ENCODE peak calls at places on chromosome 20, in four cellular contexts. L, O, J and Z are unnamed samples.

GRCh38 chr20:40276291-40276690 is 412.7 kb downstream of the MAFB start:
- DNase-seq in L (no peak), O (no peak), J (no peak), Z (no peak)

GRCh38 chr20:406200-407096 is 1.7 kb upstream of the RBCK1 start:
- DNase-seq in L (no peak), O (no peak), J (no peak), Z (no peak)

GRCh38 chr20:8587246-8587645 is 455.2 kb downstream of the PLCB1 start:
- DNase-seq in L (no peak), O (no peak), J (peak; percentile 22), Z (no peak)

GRCh38 chr20:43187476-43188233 is 2.1 kb downstream of the PTPRT start:
- DNase-seq in L (peak; percentile 27), O (peak; percentile 72), J (peak; percentile 65), Z (peak; percentile 22)

GRCh38 chr20:41309817-41310216 is 7.7 kb downstream of the ZHX3 start:
- DNase-seq in L (peak; percentile 95), O (no peak), J (no peak), Z (no peak)

GRCh38 chr20:40980828-40981310 is 47.8 kb upstream of the TOP1 start:
- DNase-seq in L (no peak), O (no peak), J (no peak), Z (no peak)

GRCh38 chr20:56411759-56412472 is at the start of gene CASS4:
- DNase-seq in L (peak; percentile 91), O (no peak), J (peak; percentile 91), Z (peak; percentile 59)

GRCh38 chr20:50580016-50580747 is 70.0 kb downstream of the PTPN1 start:
- DNase-seq in L (peak; percentile 43), O (peak; percentile 59), J (no peak), Z (no peak)

GRCh38 chr20:49435639-49436038 is 46.8 kb downstream of the KCNB1 start:
- DNase-seq in L (no peak), O (no peak), J (no peak), Z (no peak)

GRCh38 chr20:37341632-37342031 is 4.3 kb upstream of the SRC start:
- DNase-seq in L (no peak), O (no peak), J (no peak), Z (no peak)

GRCh38 chr20:51828762-51829161 is 26.4 kb upstream of the SALL4 start:
- DNase-seq in L (no peak), O (no peak), J (peak; percentile 6), Z (no peak)

GRCh38 chr20:25279403-25279802 is 31.5 kb downstream of the PYGB start:
- DNase-seq in L (peak; percentile 14), O (no peak), J (no peak), Z (no peak)

GRCh38 chr20:33532753-33533459 is 43.0 kb downstream of the CBFA2T2 start:
- DNase-seq in L (no peak), O (no peak), J (no peak), Z (no peak)

GRCh38 chr20:19816386-19816785 is 58.3 kb downstream of the RIN2 start:
- DNase-seq in L (peak; percentile 19), O (no peak), J (no peak), Z (no peak)

GRCh38 chr20:15814903-15815302 is 758.3 kb downstream of the KIF16B start:
- DNase-seq in L (peak; percentile 25), O (no peak), J (peak; percentile 31), Z (no peak)

GRCh38 chr20:37528442-37529213 is 952 bp upstream of the BLCAP start:
- DNase-seq in L (peak; percentile 41), O (no peak), J (no peak), Z (no peak)

GRCh38 chr20:59025086-59025485 is 5.9 kb downstream of the TUBB1 start:
- DNase-seq in L (no peak), O (no peak), J (no peak), Z (no peak)
- H3K4me3 ChIP-seq in L (no peak overlapping the region), O (no peak overlapping the region), J (no peak overlapping the region), Z (no peak overlapping the region)

DNA sequence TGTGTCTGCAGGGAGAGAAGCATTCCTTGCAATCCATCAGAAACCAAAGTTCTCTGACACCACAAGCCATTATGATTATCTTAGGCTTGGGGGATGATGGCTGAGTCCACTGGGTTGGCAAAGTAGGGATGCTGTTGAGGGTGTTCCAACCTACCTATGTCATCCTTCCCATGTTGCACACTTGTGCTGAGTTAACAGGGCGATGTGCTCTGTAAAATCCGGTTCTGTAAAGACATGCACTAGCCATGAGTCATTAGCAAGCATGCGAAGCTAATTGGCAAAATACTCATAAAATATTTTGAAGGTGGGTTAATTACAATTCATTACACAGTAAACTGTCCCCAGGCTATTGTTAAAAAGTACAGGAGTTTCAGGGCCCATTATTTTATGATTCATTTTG is 115.4 kb downstream of the BMP2 start:
- DNase-seq in L (peak; percentile 77), O (no peak), J (no peak), Z (peak; percentile 90)
- H3K4me3 ChIP-seq in L (no peak overlapping the region), O (no peak overlapping the region), J (no peak overlapping the region), Z (no peak overlapping the region)

DNA sequence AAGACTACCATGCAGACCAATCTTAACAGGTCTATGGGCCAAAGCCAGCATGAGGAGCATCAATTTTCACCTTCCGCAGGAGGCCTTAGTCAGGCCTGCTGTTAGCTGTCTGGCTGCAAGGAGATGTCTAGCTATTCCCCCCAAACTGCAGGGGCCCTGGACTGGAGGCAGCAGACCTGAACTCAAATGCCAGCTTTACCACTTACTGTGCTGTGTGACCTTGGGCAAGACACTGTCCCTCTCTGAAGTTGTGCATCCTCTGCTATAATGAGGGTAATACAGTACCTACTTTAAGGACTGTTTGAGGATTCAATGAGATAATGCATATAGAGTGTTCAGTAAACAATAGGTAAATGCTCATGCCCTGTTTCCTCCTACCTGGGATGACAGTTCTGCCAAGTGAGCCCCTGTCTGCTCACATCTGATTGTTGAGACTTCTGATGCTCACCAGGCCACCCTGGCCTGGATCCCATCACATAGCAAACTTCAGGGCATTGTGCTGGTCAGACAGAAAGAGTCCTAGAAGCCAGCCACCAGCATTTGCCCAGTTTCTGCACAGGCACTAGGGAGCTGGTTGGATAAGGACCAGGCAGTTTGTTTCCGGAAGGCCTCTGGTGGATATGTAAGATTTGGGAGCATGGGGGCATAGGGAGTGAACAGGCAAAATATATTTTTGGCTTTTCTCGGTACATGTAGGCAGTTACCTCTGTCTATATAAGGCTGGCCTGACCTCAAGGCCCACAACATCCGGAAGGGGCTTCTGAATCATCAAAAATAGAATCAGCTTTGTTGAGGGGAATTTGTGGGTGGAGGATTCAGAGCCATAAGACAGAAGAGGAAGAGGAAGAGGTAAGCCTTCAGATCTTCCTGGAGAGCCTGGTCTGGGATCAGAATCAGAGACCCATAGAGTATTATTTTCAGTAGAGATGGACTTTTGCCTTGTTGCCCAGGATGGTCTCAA is 2.3 kb upstream of the OCSTAMP start:
- DNase-seq in L (no peak), O (no peak), J (no peak), Z (no peak)
- H3K4me3 ChIP-seq in L (no peak overlapping the region), O (no peak overlapping the region), J (no peak overlapping the region), Z (no peak overlapping the region)

DNA sequence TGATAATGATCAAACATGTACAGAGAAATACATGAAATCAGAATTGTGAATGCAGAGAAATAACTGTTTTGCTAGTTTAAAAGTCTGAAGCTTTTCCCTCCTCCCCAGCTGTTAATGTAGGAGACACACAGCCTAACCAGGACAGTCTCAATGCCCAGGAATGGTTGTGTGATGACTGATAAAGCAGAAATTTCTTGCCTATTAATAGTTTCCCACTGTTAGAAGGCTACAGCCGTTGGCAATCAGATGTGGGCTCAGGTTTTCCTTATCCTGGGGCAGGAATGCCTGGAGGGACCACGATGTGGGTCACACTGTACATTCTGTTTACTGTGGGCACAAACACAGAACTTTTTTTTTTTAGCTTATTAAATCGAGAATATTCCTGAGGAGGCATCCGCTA is 1.9 kb downstream of the PPP1R3D start:
- DNase-seq in L (peak; percentile 50), O (no peak), J (peak; percentile 21), Z (no peak)
- H3K4me3 ChIP-seq in L (no peak overlapping the region), O (no peak overlapping the region), J (no peak overlapping the region), Z (no peak overlapping the region)

GRCh38 chr20:58452667-58453255 is 62.4 kb downstream of the APCDD1L start:
- DNase-seq in L (no peak), O (no peak), J (no peak), Z (no peak)
- H3K4me3 ChIP-seq in L (no peak overlapping the region), O (no peak overlapping the region), J (no peak overlapping the region), Z (no peak overlapping the region)

GRCh38 chr20:63270606-63271325 is 1.8 kb upstream of the ARFGAP1 start:
- DNase-seq in L (no peak), O (no peak), J (no peak), Z (no peak)

GRCh38 chr20:63273635-63274380 is 1.2 kb downstream of the ARFGAP1 start:
- DNase-seq in L (peak; percentile 91), O (no peak), J (peak; percentile 84), Z (peak; percentile 55)

GRCh38 chr20:63274381-63275228 is 2.0 kb downstream of the ARFGAP1 start:
- DNase-seq in L (peak; percentile 25), O (no peak), J (no peak), Z (no peak)

GRCh38 chr20:63273180-63273579 is 567 bp downstream of the ARFGAP1 start:
- DNase-seq in L (no peak), O (no peak), J (no peak), Z (no peak)

DNA sequence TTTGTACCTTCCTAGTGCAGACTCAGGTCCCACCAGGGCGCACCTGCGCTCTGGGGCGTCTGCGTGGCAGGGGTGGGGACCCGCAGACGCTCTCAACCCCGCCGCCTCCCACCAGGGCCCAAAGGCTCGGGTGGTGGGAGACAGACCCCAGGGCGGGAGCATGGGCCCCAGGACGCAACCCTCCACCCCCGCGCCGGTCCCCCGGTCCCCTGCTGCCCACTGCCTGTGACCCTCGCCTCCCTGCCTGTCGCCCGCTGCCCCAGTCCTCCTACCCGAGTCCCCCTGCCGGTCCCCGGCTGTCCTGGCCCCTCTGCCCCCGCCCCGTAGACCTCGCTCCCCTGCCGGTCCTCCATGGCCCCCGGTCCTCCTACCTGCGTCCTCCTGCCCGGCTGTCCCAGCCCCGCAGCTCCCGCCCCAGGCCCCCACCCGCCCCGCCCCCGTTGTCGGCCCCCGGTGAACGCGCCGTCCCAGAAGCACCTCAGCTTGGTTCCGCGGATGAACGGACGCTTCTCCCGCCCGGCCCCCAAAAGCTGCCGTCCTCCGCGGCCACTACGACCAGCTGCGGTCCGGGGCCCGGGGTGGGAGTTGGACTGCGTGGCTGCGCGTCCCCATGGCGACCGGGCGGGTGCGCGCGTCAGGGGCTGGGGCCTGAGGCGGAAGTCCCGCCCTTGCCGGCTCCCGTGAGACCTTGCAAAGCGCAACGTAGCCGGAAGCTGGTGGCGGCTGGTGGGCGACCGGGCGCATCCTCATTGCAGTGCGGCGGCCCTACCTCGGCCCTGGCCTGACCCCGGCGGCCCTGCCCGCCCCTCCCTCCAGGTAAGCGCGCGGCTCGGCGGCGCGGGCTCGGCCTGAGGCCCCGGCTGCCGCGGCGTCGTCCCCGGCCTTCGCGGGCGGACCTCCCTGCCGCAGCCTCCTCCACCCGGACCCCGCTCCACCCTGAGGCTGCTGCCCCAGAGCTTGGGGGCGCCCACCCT is at the start of gene ARFGAP1:
- DNase-seq in L (peak; percentile 91), O (peak; percentile 93), J (peak; percentile 79), Z (peak; percentile 56)
- H3K4me3 ChIP-seq in L (peak within 1 kb of the TSS; percentile 86), O (peak within 1 kb of the TSS; percentile 93), J (peak within 1 kb of the TSS; percentile 94), Z (peak within 1 kb of the TSS; percentile 73)